ENCODE peak calls at places on chromosomes 2 and 18, in four cellular contexts. One of them, this sample, is unnamed.

GRCh38 chr2:41827354-41827971 is 220.4 kb upstream of the PKDCC start:
- DNase-seq in type B pancreatic cell: no peak
- DNase-seq in DND-41: no peak
- DNase-seq in adrenal gland: no peak
- DNase-seq in this sample: no peak

GRCh38 chr2:186693446-186693842 is 416 bp upstream of the FAM171B start:
- DNase-seq in adrenal gland: no peak
- DNase-seq in type B pancreatic cell: no peak
- DNase-seq in DND-41: no peak
- DNase-seq in this sample: no peak

GRCh38 chr2:216645636-216645950 is 12.4 kb downstream of the IGFBP2 start:
- DNase-seq in DND-41: no peak
- DNase-seq in type B pancreatic cell: no peak
- DNase-seq in adrenal gland: no peak
- DNase-seq in this sample: no peak

GRCh38 chr2:119259296-119259860 is 35.7 kb downstream of the STEAP3 start:
- DNase-seq in type B pancreatic cell: no peak
- DNase-seq in adrenal gland: no peak
- DNase-seq in DND-41: no peak
- DNase-seq in this sample: no peak

GRCh38 chr2:239894276-239894675 is 130.9 kb downstream of the NDUFA10 start:
- DNase-seq in adrenal gland: no peak
- DNase-seq in type B pancreatic cell: peak; percentile 22
- DNase-seq in DND-41: no peak
- DNase-seq in this sample: no peak

GRCh38 chr2:47486858-47487497 is 84.0 kb downstream of the MSH2 start:
- DNase-seq in adrenal gland: no peak
- DNase-seq in DND-41: no peak
- DNase-seq in type B pancreatic cell: no peak
- DNase-seq in this sample: no peak

GRCh38 chr2:223837290-223838061 is at the start of gene AP1S3:
- DNase-seq in type B pancreatic cell: peak; percentile 80
- DNase-seq in adrenal gland: peak; percentile 60
- DNase-seq in DND-41: peak; percentile 57
- DNase-seq in this sample: no peak

GRCh38 chr2:175063741-175064140 is 58.6 kb upstream of the CHN1 start:
- DNase-seq in type B pancreatic cell: no peak
- DNase-seq in adrenal gland: no peak
- DNase-seq in DND-41: no peak
- DNase-seq in this sample: no peak

GRCh38 chr18:68984342-68984741 is 186.5 kb downstream of the CCDC102B start:
- DNase-seq in adrenal gland: no peak
- DNase-seq in DND-41: no peak
- DNase-seq in type B pancreatic cell: no peak
- DNase-seq in this sample: no peak

GRCh38 chr2:119106301-119106897 is 52.2 kb downstream of the C1QL2 start:
- DNase-seq in type B pancreatic cell: peak; percentile 82
- DNase-seq in adrenal gland: peak; percentile 54
- DNase-seq in DND-41: peak; percentile 63
- DNase-seq in this sample: peak; percentile 26

GRCh38 chr18:22684268-22684667 is 248.9 kb upstream of the RBBP8 start:
- DNase-seq in DND-41: no peak
- DNase-seq in type B pancreatic cell: no peak
- DNase-seq in adrenal gland: no peak
- DNase-seq in this sample: no peak

GRCh38 chr2:186740266-186740665 is 46.4 kb downstream of the FAM171B start:
- DNase-seq in DND-41: no peak
- DNase-seq in adrenal gland: no peak
- DNase-seq in type B pancreatic cell: no peak
- DNase-seq in this sample: no peak

GRCh38 chr2:119387381-119388129 is 20.8 kb downstream of the DBI start:
- DNase-seq in DND-41: peak; percentile 33
- DNase-seq in adrenal gland: no peak
- DNase-seq in type B pancreatic cell: peak; percentile 11
- DNase-seq in this sample: peak; percentile 60

GRCh38 chr2:38045811-38046210 is 30.1 kb downstream of the CYP1B1 start:
- DNase-seq in type B pancreatic cell: no peak
- DNase-seq in adrenal gland: no peak
- DNase-seq in DND-41: no peak
- DNase-seq in this sample: no peak

GRCh38 chr2:67985586-67985985 is 77.2 kb downstream of the C1D start:
- DNase-seq in adrenal gland: no peak
- DNase-seq in DND-41: no peak
- DNase-seq in type B pancreatic cell: no peak
- DNase-seq in this sample: no peak

GRCh38 chr2:213065583-213066444 is 85.6 kb downstream of the IKZF2 start:
- DNase-seq in DND-41: peak; percentile 37
- DNase-seq in adrenal gland: peak; percentile 32
- DNase-seq in type B pancreatic cell: no peak
- DNase-seq in this sample: peak; percentile 29

GRCh38 chr18:71743634-71744033 is 800.5 kb downstream of the CBLN2 start:
- DNase-seq in adrenal gland: no peak
- DNase-seq in DND-41: no peak
- DNase-seq in type B pancreatic cell: no peak
- DNase-seq in this sample: no peak

GRCh38 chr18:49044898-49045297 is 94.1 kb upstream of the SMAD7 start:
- DNase-seq in adrenal gland: no peak
- DNase-seq in type B pancreatic cell: no peak
- DNase-seq in DND-41: no peak
- DNase-seq in this sample: no peak

GRCh38 chr18:58616446-58616845 is 12.4 kb downstream of the ALPK2 start:
- DNase-seq in adrenal gland: no peak
- DNase-seq in DND-41: no peak
- DNase-seq in type B pancreatic cell: no peak
- DNase-seq in this sample: no peak

GRCh38 chr2:3662239-3662638 is 4.2 kb downstream of the ALLC start:
- DNase-seq in DND-41: no peak
- DNase-seq in type B pancreatic cell: no peak
- DNase-seq in adrenal gland: no peak
- DNase-seq in this sample: no peak

GRCh38 chr2:164910091-164910899 is 45.0 kb downstream of the SLC38A11 start:
- DNase-seq in DND-41: peak; percentile 10
- DNase-seq in type B pancreatic cell: no peak
- DNase-seq in adrenal gland: no peak
- DNase-seq in this sample: no peak

GRCh38 chr2:29072971-29073725 is 1.2 kb downstream of the PCARE start:
- DNase-seq in DND-41: no peak
- DNase-seq in type B pancreatic cell: no peak
- DNase-seq in adrenal gland: no peak
- DNase-seq in this sample: no peak

GRCh38 chr18:35088931-35089330 is 47.7 kb downstream of the MAPRE2 start:
- DNase-seq in adrenal gland: no peak
- DNase-seq in type B pancreatic cell: no peak
- DNase-seq in DND-41: no peak
- DNase-seq in this sample: no peak

GRCh38 chr18:22006458-22006857 is 162.9 kb upstream of the GATA6 start:
- DNase-seq in type B pancreatic cell: no peak
- DNase-seq in DND-41: no peak
- DNase-seq in adrenal gland: no peak
- DNase-seq in this sample: no peak

GRCh38 chr18:63073481-63073880 is 246.1 kb downstream of the BCL2 start:
- DNase-seq in adrenal gland: no peak
- DNase-seq in type B pancreatic cell: no peak
- DNase-seq in DND-41: peak; percentile 43
- DNase-seq in this sample: no peak

GRCh38 chr2:216551234-216551633 is 52.6 kb downstream of the RPL37A start:
- DNase-seq in adrenal gland: no peak
- DNase-seq in type B pancreatic cell: no peak
- DNase-seq in DND-41: no peak
- DNase-seq in this sample: peak; percentile 39

GRCh38 chr2:27716301-27717069 is 52.8 kb downstream of the SLC4A1AP start:
- DNase-seq in adrenal gland: no peak
- DNase-seq in type B pancreatic cell: no peak
- DNase-seq in DND-41: no peak
- DNase-seq in this sample: no peak

GRCh38 chr2:97784953-97785352 is 71.6 kb downstream of the ZAP70 start:
- DNase-seq in adrenal gland: no peak
- DNase-seq in type B pancreatic cell: no peak
- DNase-seq in DND-41: no peak
- DNase-seq in this sample: no peak

GRCh38 chr2:20563833-20564232 is 87.1 kb downstream of the HS1BP3 start:
- DNase-seq in type B pancreatic cell: no peak
- DNase-seq in adrenal gland: no peak
- DNase-seq in DND-41: no peak
- DNase-seq in this sample: no peak

GRCh38 chr2:42128731-42129486 is 40.2 kb upstream of the EML4 start:
- DNase-seq in adrenal gland: no peak
- DNase-seq in DND-41: no peak
- DNase-seq in type B pancreatic cell: no peak
- DNase-seq in this sample: no peak

GRCh38 chr2:215410932-215411285 is 25.0 kb downstream of the FN1 start:
- DNase-seq in type B pancreatic cell: no peak
- DNase-seq in DND-41: no peak
- DNase-seq in adrenal gland: no peak
- DNase-seq in this sample: peak; percentile 95

GRCh38 chr2:96808176-96808837 is 7.8 kb upstream of the CNNM3 start:
- DNase-seq in type B pancreatic cell: no peak
- DNase-seq in adrenal gland: no peak
- DNase-seq in DND-41: no peak
- DNase-seq in this sample: no peak

GRCh38 chr2:35080231-35080905 is 1275.2 kb upstream of the CRIM1 start:
- DNase-seq in DND-41: no peak
- DNase-seq in adrenal gland: no peak
- DNase-seq in type B pancreatic cell: no peak
- DNase-seq in this sample: peak; percentile 18

DNA sequence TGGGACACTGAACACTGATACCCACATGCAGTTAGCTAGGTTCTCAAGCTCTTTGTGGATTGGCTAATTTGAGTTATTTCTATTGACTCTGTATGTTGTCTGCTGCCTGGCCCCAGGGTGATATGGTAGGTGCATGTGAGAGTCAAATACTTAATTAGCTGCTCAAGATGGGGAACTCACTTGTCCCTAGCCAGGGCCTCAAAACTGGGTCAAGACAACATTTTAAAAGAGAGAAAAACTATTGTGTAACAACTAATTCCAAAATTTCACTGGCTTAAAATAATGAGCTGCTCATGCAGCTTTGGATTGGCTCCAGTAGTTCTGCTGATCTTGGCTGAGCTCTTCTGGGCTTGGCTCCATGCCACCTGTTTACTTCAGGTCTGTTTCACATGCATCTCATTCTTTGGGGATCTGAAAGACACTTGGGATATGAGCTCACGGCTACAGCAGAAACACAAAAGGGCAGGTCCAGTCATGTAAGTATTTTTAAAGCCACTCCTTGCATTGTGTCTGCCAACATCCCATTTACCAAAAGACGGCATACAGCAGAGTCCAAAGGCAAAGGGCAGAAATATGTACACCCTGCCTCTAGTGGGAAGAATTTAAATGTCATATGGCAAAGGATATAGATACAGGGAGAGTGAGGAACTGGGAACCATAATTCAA is 716.8 kb downstream of the SUCLG1 start:
- DNase-seq in DND-41: no peak
- DNase-seq in type B pancreatic cell: no peak
- DNase-seq in adrenal gland: peak; percentile 13
- DNase-seq in this sample: peak; percentile 15
- TF ChIP-seq CTCF in DND-41: no peak
- TF ChIP-seq CTCF in type B pancreatic cell: no peak
- TF ChIP-seq CTCF in adrenal gland: no peak
- TF ChIP-seq CTCF in this sample: no peak

DNA sequence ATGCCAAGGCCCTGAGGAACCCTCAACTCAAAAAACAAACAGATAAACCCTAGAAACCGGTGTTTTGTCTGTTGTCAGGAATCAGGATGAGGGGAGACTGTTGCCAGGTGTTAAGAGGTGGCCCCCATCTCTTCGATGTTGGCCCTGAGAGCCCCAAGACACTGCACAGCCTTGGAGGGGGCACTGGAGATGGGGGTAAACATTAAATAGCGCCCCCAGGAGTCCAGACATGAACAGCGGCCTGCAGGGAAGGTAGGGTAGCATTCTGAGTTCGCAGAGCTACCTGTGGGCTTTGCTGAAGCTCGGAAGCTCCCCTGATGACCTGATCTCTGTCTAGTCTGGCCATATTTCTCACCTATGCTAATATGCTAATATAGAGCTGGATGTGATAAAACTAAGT is 97.6 kb upstream of the SMAD2 start:
- DNase-seq in DND-41: no peak
- DNase-seq in adrenal gland: no peak
- DNase-seq in type B pancreatic cell: no peak
- DNase-seq in this sample: no peak
- TF ChIP-seq CTCF in DND-41: peak; percentile 23
- TF ChIP-seq CTCF in adrenal gland: no peak
- TF ChIP-seq CTCF in type B pancreatic cell: no peak
- TF ChIP-seq CTCF in this sample: peak; percentile 2

DNA sequence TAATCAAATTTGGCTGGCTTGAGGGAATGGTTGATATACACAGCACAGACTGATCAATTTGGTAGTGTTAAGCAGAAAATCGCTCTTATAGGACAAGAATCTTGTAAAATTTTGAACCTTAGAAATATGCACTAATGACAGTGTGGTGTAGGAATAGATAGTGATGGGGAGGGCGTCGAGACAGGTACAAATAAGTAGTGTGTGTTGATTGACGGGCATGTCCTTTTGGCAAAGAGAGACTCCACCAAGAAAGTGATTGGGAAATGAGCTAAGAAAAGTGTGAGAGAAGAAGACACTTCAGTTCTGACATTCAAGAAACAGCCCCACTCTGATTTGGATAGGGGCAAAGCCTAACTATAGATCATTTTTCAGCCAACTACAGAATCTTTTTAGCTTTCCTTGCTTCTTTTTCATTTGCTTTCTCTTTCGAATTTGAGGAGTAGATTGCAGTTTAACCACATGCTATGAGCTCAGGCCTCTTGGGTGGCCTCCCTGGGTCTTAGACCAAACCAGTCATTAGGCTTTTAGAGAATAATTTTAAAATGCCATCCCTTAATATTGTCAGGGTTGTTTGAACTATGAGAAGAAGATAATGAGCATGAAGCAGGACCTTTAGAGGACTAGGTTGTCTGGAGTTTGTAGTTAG is 127.1 kb downstream of the CERS6 start:
- DNase-seq in type B pancreatic cell: no peak
- DNase-seq in adrenal gland: no peak
- DNase-seq in DND-41: no peak
- DNase-seq in this sample: no peak
- TF ChIP-seq CTCF in type B pancreatic cell: no peak
- TF ChIP-seq CTCF in adrenal gland: no peak
- TF ChIP-seq CTCF in DND-41: no peak
- TF ChIP-seq CTCF in this sample: no peak

GRCh38 chr18:50658601-50659000 is 98.7 kb downstream of the MAPK4 start:
- DNase-seq in adrenal gland: no peak
- DNase-seq in DND-41: no peak
- DNase-seq in type B pancreatic cell: no peak
- DNase-seq in this sample: no peak

GRCh38 chr18:50661013-50661412 is 101.1 kb downstream of the MAPK4 start:
- DNase-seq in adrenal gland: no peak
- DNase-seq in type B pancreatic cell: no peak
- DNase-seq in DND-41: no peak
- DNase-seq in this sample: no peak

GRCh38 chr18:50656841-50657470 is 97.1 kb downstream of the MAPK4 start:
- DNase-seq in adrenal gland: no peak
- DNase-seq in type B pancreatic cell: no peak
- DNase-seq in DND-41: no peak
- DNase-seq in this sample: no peak

GRCh38 chr18:50662177-50662576 is 102.3 kb downstream of the MAPK4 start:
- DNase-seq in DND-41: no peak
- DNase-seq in type B pancreatic cell: no peak
- DNase-seq in adrenal gland: no peak
- DNase-seq in this sample: no peak

GRCh38 chr18:50659091-50660003 is 99.5 kb downstream of the MAPK4 start:
- DNase-seq in DND-41: no peak
- DNase-seq in adrenal gland: no peak
- DNase-seq in type B pancreatic cell: no peak
- DNase-seq in this sample: no peak
- TF ChIP-seq CTCF in DND-41: no peak
- TF ChIP-seq CTCF in adrenal gland: peak; percentile 16
- TF ChIP-seq CTCF in type B pancreatic cell: no peak
- TF ChIP-seq CTCF in this sample: no peak

This sample was measured in astrocyte of the cerebellum.